ENCODE peak calls at places on chromosomes 6 and 20, in four cellular contexts. J is DND-41, B is HCT116, R is neural progenitor cell. M is an unnamed sample. For H3K79me2, the result is how much of the 10 kb centered on the place peaks cover.

GRCh38 chr6:45187841-45188240 is 140.3 kb upstream of the RUNX2 start:
- DNase-seq in J (no peak), B (no peak), R (no peak), M (peak)

GRCh38 chr6:14212020-14212419 is 94.4 kb downstream of the CD83 start:
- DNase-seq in J (no peak), B (no peak), R (no peak), M (no peak)

GRCh38 chr6:106510090-106510970 is 119.0 kb downstream of the RTN4IP1 start:
- DNase-seq in J (peak), B (no peak), R (peak), M (no peak)

GRCh38 chr20:20073851-20074252 is 21.5 kb downstream of the CFAP61 start:
- DNase-seq in J (no peak), B (no peak), R (no peak), M (no peak)

GRCh38 chr6:111791415-111791814 is 81.8 kb downstream of the FYN start:
- DNase-seq in J (no peak), B (no peak), R (no peak), M (peak)

GRCh38 chr20:44035924-44036323 is 121.3 kb downstream of the TOX2 start:
- DNase-seq in J (peak), B (no peak), R (no peak), M (no peak)

GRCh38 chr20:46708172-46708860 is 1.1 kb upstream of the SLC2A10 start:
- DNase-seq in J (no peak), B (no peak), R (peak), M (no peak)

GRCh38 chr20:5996765-5997164 is 46.3 kb downstream of the MCM8 start:
- DNase-seq in J (peak), B (no peak), R (peak), M (no peak)

GRCh38 chr20:47610247-47610944 is 108.7 kb downstream of the NCOA3 start:
- DNase-seq in J (no peak), B (peak), R (no peak), M (peak)

GRCh38 chr6:117399924-117400323 is 25.8 kb downstream of the ROS1 start:
- DNase-seq in J (no peak), B (no peak), R (no peak), M (no peak)

GRCh38 chr6:6744551-6744950 is 156.0 kb downstream of the LY86 start:
- DNase-seq in J (no peak), B (no peak), R (no peak), M (no peak)

GRCh38 chr6:46651766-46652165 is 852 bp downstream of the CYP39A1 start:
- DNase-seq in J (no peak), B (no peak), R (no peak), M (no peak)

DNA sequence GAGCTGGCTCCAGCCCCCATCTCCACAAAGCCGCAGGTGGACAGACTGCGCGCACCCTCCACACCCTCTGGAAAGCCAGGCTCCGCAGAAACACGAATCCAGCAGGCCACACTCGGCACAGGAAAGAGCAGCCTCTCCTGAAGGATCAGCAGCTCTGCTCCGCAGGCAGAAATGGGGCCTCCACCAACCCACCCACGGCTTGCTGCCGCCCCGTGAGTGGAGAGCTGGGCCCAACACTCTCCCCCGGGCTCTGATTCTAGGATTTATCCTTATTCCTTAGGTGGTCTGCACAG is 39.2 kb downstream of the TAF4 start:
- DNase-seq in J (no peak), B (no peak), R (no peak), M (no peak)
- H3K79me2 ChIP-seq in J (half or more), B (half or more), R (half or more), M (half or more)

GRCh38 chr6:42448906-42449659 is 2.6 kb downstream of the TRERF1 start:
- DNase-seq in J (no peak), B (no peak), R (no peak), M (no peak)
- H3K4me3 ChIP-seq in J (no peak), B (no peak), R (peak), M (peak)

DNA sequence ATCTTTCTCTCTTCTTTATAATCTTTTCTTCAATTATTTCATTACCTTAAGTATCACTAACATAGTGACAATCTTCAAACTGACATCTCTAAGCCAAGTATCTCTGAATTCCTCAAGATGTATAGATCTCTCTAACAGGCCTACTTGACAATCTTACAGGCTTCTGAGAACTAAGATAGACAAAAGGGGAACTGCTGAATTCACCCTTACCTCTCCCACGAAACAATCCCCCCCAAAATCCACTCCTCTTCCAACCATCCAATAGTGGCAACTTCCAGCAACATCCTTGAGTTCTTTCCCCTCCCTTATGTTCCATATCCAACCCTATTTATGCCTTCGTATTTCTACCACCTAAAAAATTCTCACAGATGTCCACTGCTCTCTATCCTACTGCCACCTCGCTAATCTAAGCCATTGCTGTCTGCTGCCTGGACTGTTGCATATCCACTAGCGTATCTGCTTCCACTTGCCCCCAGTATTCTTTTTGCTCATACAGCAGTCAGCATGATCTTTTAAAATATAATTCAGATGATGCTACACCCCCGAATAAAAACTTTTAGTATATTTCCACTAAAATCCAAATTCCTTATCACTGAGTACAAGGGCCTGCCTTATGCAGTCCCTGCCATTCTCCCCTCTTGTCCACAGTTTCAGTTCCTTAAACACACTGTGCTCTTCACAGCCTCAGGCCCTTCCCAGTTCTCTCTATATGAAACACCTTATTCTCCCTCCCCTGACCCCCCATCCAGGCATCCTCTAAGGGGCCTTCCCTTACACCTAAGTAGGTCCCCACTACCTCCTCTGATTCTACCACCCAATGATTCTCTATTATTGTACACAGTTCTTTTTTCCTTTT is 8.0 kb downstream of the REPS1 start:
- DNase-seq in J (no peak), B (no peak), R (no peak), M (no peak)
- H3K79me2 ChIP-seq in J (half or more), B (half or more), R (half or more), M (half or more)

DNA sequence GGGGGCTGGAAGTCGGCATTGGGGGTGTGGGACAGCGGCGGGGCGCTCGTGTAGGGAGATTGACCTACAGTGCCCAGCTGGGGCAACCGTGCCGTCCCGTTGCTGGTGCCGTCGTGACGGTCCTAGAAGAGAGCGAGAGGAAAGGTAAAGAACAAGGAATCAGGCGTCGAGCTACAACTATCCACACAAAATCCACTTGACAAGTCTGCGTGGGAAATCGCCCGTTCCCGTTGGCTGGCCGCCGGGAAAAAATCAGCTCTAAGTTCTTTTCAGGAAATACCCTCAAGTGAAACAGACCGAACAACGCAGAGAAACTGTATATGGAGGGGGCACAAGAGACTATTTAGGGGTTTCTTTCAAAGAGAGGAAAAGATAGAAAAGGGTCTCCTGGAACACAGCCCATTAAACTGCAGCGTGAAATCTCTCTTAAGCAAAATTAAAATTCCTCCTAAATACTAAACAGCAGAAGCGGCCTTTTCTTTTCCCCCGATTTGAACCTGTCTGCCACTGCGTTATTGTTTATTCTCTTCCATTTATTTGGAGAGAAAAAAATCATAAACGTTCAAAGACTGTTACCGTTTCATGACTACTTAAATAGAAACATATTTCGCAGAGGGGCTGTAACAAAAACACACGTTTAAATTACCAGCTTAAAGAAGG is 4.5 kb downstream of the TFAP2A start:
- DNase-seq in J (no peak), B (no peak), R (no peak), M (no peak)
- H3K4me3 ChIP-seq in J (no peak), B (no peak), R (no peak), M (no peak)

GRCh38 chr6:130365166-130366010 is 429 bp upstream of the TMEM200A start:
- DNase-seq in J (no peak), B (peak), R (peak), M (peak)

GRCh38 chr6:130364224-130364780 is 1.5 kb upstream of the TMEM200A start:
- DNase-seq in J (no peak), B (no peak), R (no peak), M (no peak)

GRCh38 chr6:130367767-130368166 is 1.9 kb downstream of the TMEM200A start:
- DNase-seq in J (no peak), B (no peak), R (no peak), M (no peak)

GRCh38 chr6:130369821-130370220 is 4.0 kb downstream of the TMEM200A start:
- DNase-seq in J (no peak), B (no peak), R (no peak), M (no peak)

DNA sequence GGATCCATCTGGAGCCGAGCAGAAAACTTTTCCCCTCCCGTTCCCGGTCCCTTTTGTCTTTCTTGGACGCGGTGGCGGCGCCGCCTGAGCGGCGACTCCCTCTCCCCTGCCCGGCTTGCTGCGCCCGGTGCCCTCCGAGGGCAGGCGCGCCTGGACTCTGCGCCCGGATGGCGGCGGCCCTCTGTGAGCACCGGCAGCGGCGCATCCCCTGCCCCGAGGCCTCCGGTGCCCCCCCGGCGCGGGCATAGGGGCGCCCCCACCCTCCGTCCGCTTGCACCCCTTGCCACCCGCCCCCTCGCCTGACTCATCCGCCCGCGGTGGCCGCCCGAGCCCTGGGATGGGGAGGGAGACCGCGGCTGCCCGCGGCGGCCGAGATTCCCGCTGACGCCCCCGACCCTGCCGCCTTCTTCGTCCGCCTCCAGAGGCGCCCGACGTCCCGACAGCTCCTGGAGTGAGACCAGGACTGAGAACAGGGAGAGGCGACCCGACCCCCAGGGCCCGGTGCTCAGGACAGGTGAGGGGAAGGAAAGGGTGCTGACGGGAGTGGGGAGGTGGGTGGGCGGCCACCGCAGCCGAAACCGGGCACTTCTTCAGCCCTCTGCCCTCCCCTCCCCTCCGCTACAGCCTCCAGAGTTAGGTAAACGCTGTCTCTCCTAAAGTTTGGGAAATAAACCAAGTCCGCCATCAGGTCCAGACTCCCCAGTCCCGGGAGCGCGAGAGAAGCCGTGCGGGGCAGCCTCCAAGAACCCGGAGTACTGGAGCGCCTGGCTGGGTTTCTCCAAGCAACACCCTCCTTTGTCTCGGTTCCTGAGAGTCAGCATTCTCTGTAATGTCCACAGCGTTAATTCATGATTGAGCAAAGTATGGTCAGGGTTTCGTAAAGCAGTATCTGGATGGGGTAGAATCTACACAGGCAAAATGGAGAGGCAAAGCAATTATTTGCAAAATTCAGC is at the start of gene TMEM200A:
- DNase-seq in J (no peak), B (no peak), R (peak), M (peak)
- H3K79me2 ChIP-seq in J (under half), B (under half), R (under half), M (half or more)

DNA sequence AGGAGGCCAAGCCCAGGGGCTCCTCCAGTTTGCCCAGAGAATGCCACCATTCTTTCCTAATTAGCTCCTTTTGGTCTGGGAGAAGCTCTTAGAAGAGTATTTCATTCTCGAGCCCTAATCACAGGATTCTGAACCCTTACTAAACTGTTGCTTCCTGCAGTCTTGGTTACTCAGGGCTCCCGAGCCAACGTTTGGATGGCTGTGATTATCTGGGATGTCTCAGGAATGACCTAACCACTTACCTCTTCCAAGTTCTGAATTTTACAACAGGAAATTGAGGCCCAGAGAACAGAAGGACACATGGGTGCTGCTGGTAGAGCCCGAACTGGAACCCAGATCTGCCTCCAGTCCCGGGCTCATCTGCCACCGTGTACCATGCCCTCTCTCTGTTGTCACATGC is 22.2 kb upstream of the PNPLA1 start:
- DNase-seq in J (no peak), B (no peak), R (no peak), M (peak)
- H3K4me3 ChIP-seq in J (no peak), B (no peak), R (no peak), M (no peak)